ENCODE peak calls at places on chromosomes 1 and 21, in five cellular contexts. Z, C, F, U and I are unnamed samples.
A peak's percentile ranks its signal among the peaks of the same experiment; 100 is the strongest.

GRCh38 chr21:42942244-42942643 is 16.8 kb upstream of the ERVH48-1 start:
- DNase-seq in Z (no peak), C (no peak), F (no peak), U (no peak), I (no peak)

GRCh38 chr1:29688477-29689365 is 452.4 kb downstream of the PTPRU start:
- DNase-seq in Z (no peak), C (peak; percentile 97), F (no peak), U (peak; percentile 70), I (no peak)

GRCh38 chr1:28509705-28510349 is 4.0 kb downstream of the RCC1 start:
- DNase-seq in Z (no peak), C (peak; percentile 53), F (no peak), U (peak; percentile 57), I (no peak)

GRCh38 chr1:1080122-1080753 is 6.1 kb upstream of the RNF223 start:
- DNase-seq in Z (no peak), C (peak; percentile 33), F (peak; percentile 34), U (peak; percentile 33), I (no peak)

GRCh38 chr1:77039739-77040138 is 172.5 kb downstream of the ST6GALNAC5 start:
- DNase-seq in Z (peak; percentile 15), C (peak; percentile 98), F (peak; percentile 73), U (peak; percentile 97), I (no peak)

GRCh38 chr1:93447481-93448291 is at the start of gene FNBP1L:
- DNase-seq in Z (no peak), C (peak; percentile 75), F (peak; percentile 76), U (peak; percentile 52), I (no peak)

GRCh38 chr1:85581802-85582686 is 1.5 kb downstream of the CCN1 start:
- DNase-seq in Z (no peak), C (peak; percentile 79), F (no peak), U (peak; percentile 82), I (no peak)

GRCh38 chr1:192260076-192260475 is 56.7 kb upstream of the RGS21 start:
- DNase-seq in Z (no peak), C (peak; percentile 30), F (no peak), U (peak; percentile 46), I (no peak)

GRCh38 chr1:67748630-67749029 is 63.6 kb downstream of the GADD45A start:
- DNase-seq in Z (no peak), C (peak; percentile 88), F (no peak), U (peak; percentile 78), I (no peak)

GRCh38 chr1:112743174-112744018 is 28.3 kb upstream of the PPM1J start:
- DNase-seq in Z (no peak), C (peak; percentile 50), F (no peak), U (peak; percentile 36), I (no peak)

GRCh38 chr1:38835230-38835827 is 24.2 kb downstream of the RRAGC start:
- DNase-seq in Z (no peak), C (peak; percentile 77), F (no peak), U (peak; percentile 93), I (no peak)

GRCh38 chr1:199909137-199909536 is 118.4 kb upstream of the NR5A2 start:
- DNase-seq in Z (no peak), C (peak; percentile 6), F (no peak), U (no peak), I (no peak)

GRCh38 chr1:25711555-25712298 is 88.3 kb upstream of the SELENON start:
- DNase-seq in Z (no peak), C (peak; percentile 45), F (no peak), U (peak; percentile 53), I (no peak)

GRCh38 chr1:54542120-54542961 is 5.7 kb upstream of the ACOT11 start:
- DNase-seq in Z (no peak), C (peak; percentile 86), F (peak; percentile 73), U (peak; percentile 65), I (no peak)

GRCh38 chr1:165129568-165130164 is 226.8 kb downstream of the LMX1A start:
- DNase-seq in Z (peak; percentile 25), C (peak; percentile 25), F (no peak), U (peak; percentile 29), I (no peak)

GRCh38 chr1:165403835-165404482 is 41.0 kb downstream of the RXRG start:
- DNase-seq in Z (no peak), C (no peak), F (no peak), U (peak; percentile 16), I (no peak)

GRCh38 chr1:36096500-36097412 is 8.1 kb downstream of the ADPRS start:
- DNase-seq in Z (no peak), C (no peak), F (no peak), U (no peak), I (no peak)

GRCh38 chr1:223721658-223722606 is 9.6 kb downstream of the CAPN2 start:
- DNase-seq in Z (no peak), C (no peak), F (no peak), U (no peak), I (no peak)

GRCh38 chr21:32523463-32523862 is 61.9 kb downstream of the TCP10L start:
- DNase-seq in Z (no peak), C (no peak), F (no peak), U (no peak), I (no peak)

GRCh38 chr1:226452981-226453380 is 45.1 kb upstream of the PARP1 start:
- DNase-seq in Z (no peak), C (no peak), F (no peak), U (no peak), I (no peak)

GRCh38 chr1:27350673-27351540 is 9.1 kb downstream of the SYTL1 start:
- DNase-seq in Z (no peak), C (peak; percentile 31), F (peak; percentile 45), U (no peak), I (no peak)
- H3K4me3 ChIP-seq in Z (no peak overlapping the region), C (no peak overlapping the region), F (no peak overlapping the region), U (peak overlapping the region; percentile 4), I (no peak overlapping the region)

DNA sequence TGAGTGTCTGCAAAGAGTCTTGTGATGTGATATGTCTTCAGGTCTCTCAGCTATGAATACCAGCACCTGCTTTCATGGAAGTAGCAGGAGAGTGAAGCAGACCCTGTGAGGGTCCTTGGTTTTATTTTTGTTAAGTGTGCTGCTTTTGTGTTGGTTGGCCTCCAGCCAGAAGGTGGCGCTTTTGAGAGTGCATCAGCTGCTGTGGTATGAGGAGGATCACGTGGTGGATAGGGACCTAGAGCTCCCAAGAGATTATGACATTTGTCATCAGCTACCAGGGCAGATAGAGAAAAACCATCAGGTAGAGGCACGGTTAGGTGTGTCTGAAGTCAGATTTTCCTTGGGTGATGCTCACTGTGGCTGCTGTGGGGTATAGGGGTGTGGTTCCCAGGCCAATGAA is 1232.1 kb downstream of the MRPL39 start:
- DNase-seq in Z (no peak), C (no peak), F (no peak), U (no peak), I (no peak)
- TF ChIP-seq CTCF in Z (no peak), C (no peak), F (no peak), U (no peak), I (peak; percentile 28)

DNA sequence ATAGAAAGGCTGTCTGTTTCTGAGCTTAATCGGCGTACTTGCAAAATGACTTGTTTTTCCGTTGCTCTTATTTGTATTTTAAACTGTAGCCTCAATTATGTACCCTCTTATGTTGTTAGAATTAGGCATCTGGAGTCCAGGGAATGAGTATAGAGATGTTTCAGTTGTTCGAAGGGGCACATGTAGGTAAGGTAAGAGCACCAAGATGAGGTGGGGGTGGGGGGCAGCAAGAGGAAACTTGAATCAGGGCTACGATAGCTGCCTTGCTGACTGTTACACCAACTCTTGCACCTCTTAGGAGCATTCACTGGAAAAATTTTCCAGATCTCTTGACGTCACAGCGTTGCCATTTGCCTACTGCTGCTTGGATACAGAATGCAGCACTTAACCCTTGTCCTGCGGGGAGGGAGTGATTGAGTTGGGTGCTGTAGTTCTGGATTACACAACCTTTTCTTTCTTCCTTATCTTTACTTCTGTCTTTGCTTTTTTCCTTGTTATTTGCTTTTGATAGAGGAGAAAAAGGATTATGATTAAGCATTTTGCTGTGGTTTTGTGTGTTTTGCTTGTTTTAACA is 3.2 kb downstream of the ATP1B1 start:
- DNase-seq in Z (no peak), C (peak; percentile 94), F (peak; percentile 58), U (peak; percentile 86), I (no peak)
- H3K4me3 ChIP-seq in Z (no peak overlapping the region), C (peak overlapping the region; percentile 7), F (peak overlapping the region; percentile 93), U (peak overlapping the region; percentile 26), I (peak overlapping the region; percentile 6)

GRCh38 chr1:113874017-113874879 is 2.7 kb upstream of the PTPN22 start:
- DNase-seq in Z (no peak), C (peak; percentile 77), F (no peak), U (peak; percentile 51), I (no peak)
- TF ChIP-seq CTCF in Z (no peak), C (no peak), F (no peak), U (peak; percentile 48), I (peak; percentile 71)

DNA sequence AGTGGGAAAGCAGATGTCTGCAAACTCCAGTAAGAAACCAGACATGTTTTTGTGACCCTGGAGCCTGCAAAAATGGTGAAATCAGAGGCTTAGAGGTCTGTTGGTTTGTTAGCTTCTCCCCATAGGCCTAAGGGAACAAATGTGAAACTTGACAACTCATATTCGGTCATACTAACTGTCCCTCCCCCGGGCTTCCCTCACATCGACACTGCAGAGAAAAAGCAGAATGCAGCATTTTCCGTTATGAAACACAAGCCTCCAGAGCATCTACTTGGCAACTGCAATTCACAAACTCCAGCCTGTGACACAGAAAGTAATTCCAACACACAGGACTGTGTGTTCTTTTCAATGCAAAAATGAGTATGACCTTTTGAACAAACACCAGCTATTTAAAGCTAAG is 3.7 kb downstream of the KCNA2 start:
- DNase-seq in Z (no peak), C (no peak), F (no peak), U (no peak), I (no peak)
- H3K4me3 ChIP-seq in Z (no peak overlapping the region), C (no peak overlapping the region), F (no peak overlapping the region), U (no peak overlapping the region), I (no peak overlapping the region)

GRCh38 chr1:232953176-232953524 is 2.7 kb downstream of the NTPCR start:
- DNase-seq in Z (no peak), C (no peak), F (no peak), U (no peak), I (no peak)
- TF ChIP-seq CTCF in Z (no peak), C (no peak), F (no peak), U (no peak), I (no peak)

DNA sequence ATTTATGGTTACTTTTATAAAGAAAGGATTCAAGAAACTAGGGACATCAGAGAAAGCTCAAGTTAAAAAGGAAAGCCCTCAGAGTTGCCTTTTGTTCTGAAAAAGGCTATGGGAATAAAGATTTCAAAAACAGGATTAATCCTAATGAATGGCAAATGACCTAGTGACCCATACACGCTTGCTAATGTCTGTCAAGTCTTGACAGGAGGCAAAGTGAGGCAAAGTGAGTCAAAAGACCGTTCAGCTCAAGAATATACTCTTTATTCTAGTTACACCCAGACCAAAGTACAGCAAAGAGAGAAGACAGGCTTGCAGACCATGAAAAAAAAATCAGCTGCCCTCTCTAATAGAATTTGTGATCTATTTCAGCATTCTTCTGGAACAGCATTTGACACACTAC is 3.5 kb downstream of the ZNF436 start:
- DNase-seq in Z (no peak), C (no peak), F (no peak), U (no peak), I (no peak)
- H3K4me3 ChIP-seq in Z (no peak overlapping the region), C (no peak overlapping the region), F (no peak overlapping the region), U (no peak overlapping the region), I (no peak overlapping the region)